ENCODE peak calls at places on chromosomes 6 and 20, in four cellular contexts. O, X, B and R are unnamed samples.
A peak's percentile ranks its signal among the peaks of the same experiment; 100 is the strongest.

GRCh38 chr20:37042986-37043972 is 52.5 kb downstream of the RBL1 start:
- DNase-seq in B (no peak), O (no peak), X (no peak), R (peak; percentile 52)

GRCh38 chr20:37986873-37987601 is 46.2 kb downstream of the TTI1 start:
- DNase-seq in B (no peak), X (peak; percentile 38), O (peak; percentile 78), R (no peak)

GRCh38 chr6:168222261-168222660 is 97.3 kb downstream of the DACT2 start:
- DNase-seq in O (no peak), X (no peak), B (no peak), R (no peak)

GRCh38 chr6:12751694-12752304 is 35.2 kb downstream of the PHACTR1 start:
- DNase-seq in X (peak; percentile 65), B (peak; percentile 34), O (peak; percentile 61), R (no peak)

GRCh38 chr6:42128460-42129359 is 13.7 kb downstream of the C6orf132 start:
- DNase-seq in O (no peak), B (no peak), X (no peak), R (no peak)

GRCh38 chr6:154537486-154537885 is 27.0 kb upstream of the CNKSR3 start:
- DNase-seq in X (no peak), O (no peak), B (no peak), R (no peak)

GRCh38 chr6:37580164-37580955 is 80.7 kb upstream of the CCDC167 start:
- DNase-seq in X (no peak), O (no peak), B (no peak), R (no peak)

GRCh38 chr20:2914160-2914559 is 40.9 kb downstream of the PTPRA start:
- DNase-seq in X (peak; percentile 30), B (no peak), O (no peak), R (no peak)

GRCh38 chr6:30202366-30202765 is 10.8 kb downstream of the TRIM26 start:
- DNase-seq in B (no peak), X (no peak), O (no peak), R (no peak)

GRCh38 chr6:140379919-140380318 is 1005.5 kb upstream of the CITED2 start:
- DNase-seq in X (no peak), B (no peak), O (no peak), R (no peak)

GRCh38 chr6:11485261-11485660 is 52.3 kb upstream of the TMEM170B start:
- DNase-seq in O (no peak), X (no peak), B (no peak), R (no peak)

GRCh38 chr20:57619053-57619831 is 984 bp downstream of the ZBP1 start:
- DNase-seq in X (no peak), B (no peak), O (peak; percentile 77), R (peak; percentile 89)

GRCh38 chr6:5469101-5469846 is 208.0 kb downstream of the FARS2 start:
- DNase-seq in B (no peak), O (no peak), X (no peak), R (no peak)

GRCh38 chr6:150565945-150566344 is 33.7 kb upstream of the PLEKHG1 start:
- DNase-seq in B (no peak), X (no peak), O (no peak), R (no peak)

GRCh38 chr6:117711369-117711768 is 36.1 kb downstream of the NUS1 start:
- DNase-seq in B (no peak), O (no peak), X (peak; percentile 16), R (no peak)

GRCh38 chr6:55175078-55175777 is 913 bp downstream of the HCRTR2 start:
- DNase-seq in O (no peak), X (no peak), B (no peak), R (no peak)

GRCh38 chr6:163427498-163428254 is 13.2 kb downstream of the QKI start:
- DNase-seq in O (no peak), B (no peak), X (peak; percentile 49), R (no peak)

GRCh38 chr20:11140359-11140758 is 466.6 kb upstream of the JAG1 start:
- DNase-seq in O (no peak), B (no peak), X (no peak), R (no peak)

GRCh38 chr6:2036084-2037023 is 209.1 kb downstream of the GMDS start:
- DNase-seq in X (no peak), B (no peak), O (no peak), R (no peak)

GRCh38 chr6:167966540-167966905 is 30.9 kb upstream of the KIF25 start:
- DNase-seq in B (no peak), X (no peak), O (no peak), R (no peak)

GRCh38 chr6:97465877-97466710 is 183.1 kb upstream of the MMS22L start:
- DNase-seq in O (no peak), B (no peak), X (no peak), R (no peak)

GRCh38 chr6:26097268-26097875 is 10.1 kb downstream of the HFE start:
- DNase-seq in B (peak; percentile 65), X (peak; percentile 83), O (no peak), R (peak; percentile 88)

GRCh38 chr6:6560909-6561308 is 27.6 kb upstream of the LY86 start:
- DNase-seq in X (no peak), B (no peak), O (no peak), R (no peak)

GRCh38 chr6:43021270-43022047 is at the start of gene RRP36:
- DNase-seq in X (peak; percentile 71), B (peak; percentile 62), O (peak; percentile 88), R (peak; percentile 88)

GRCh38 chr6:150527100-150527499 is 72.6 kb upstream of the PLEKHG1 start:
- DNase-seq in B (no peak), X (no peak), O (peak; percentile 50), R (no peak)

GRCh38 chr6:26493258-26493657 is 6.8 kb upstream of the BTN1A1 start:
- DNase-seq in O (no peak), X (peak; percentile 14), B (no peak), R (no peak)